ENCODE peak calls at places on chromosome 14, in eight cellular contexts. N, Z, C, Q, T, X, O and S are unnamed samples.

GRCh38 chr14:73744874-73745529 is 30.8 kb upstream of the PNMA1 start:
- DNase-seq in N (no peak), Z (no peak), C (no peak), Q (no peak), T (no peak), X (no peak), O (no peak), S (no peak)

GRCh38 chr14:77707355-77707723 is 484 bp downstream of the ALKBH1 start:
- DNase-seq in N (peak), Z (peak), C (peak), Q (peak), T (peak), X (peak), O (peak), S (peak)

GRCh38 chr14:105919458-105920150 is 393.2 kb downstream of the TMEM121 start:
- DNase-seq in N (no peak), Z (no peak), C (no peak), Q (no peak), T (no peak), X (no peak), O (no peak), S (no peak)

GRCh38 chr14:95191445-95192199 is 34.3 kb upstream of the DICER1 start:
- DNase-seq in N (no peak), Z (no peak), C (no peak), Q (no peak), T (no peak), X (no peak), O (no peak), S (no peak)

GRCh38 chr14:96808619-96809405 is 11.6 kb downstream of the VRK1 start:
- DNase-seq in N (no peak), Z (peak), C (no peak), Q (no peak), T (no peak), X (no peak), O (no peak), S (peak)

GRCh38 chr14:69771136-69771535 is 4.2 kb downstream of the SRSF5 start:
- DNase-seq in N (no peak), Z (no peak), C (no peak), Q (no peak), T (no peak), X (no peak), O (no peak), S (no peak)

GRCh38 chr14:97456958-97457357 is 659.8 kb downstream of the VRK1 start:
- DNase-seq in N (no peak), Z (no peak), C (no peak), Q (no peak), T (no peak), X (peak), O (peak), S (no peak)

GRCh38 chr14:60722163-60722835 is 1.9 kb downstream of the SIX4 start:
- DNase-seq in N (peak), Z (peak), C (peak), Q (peak), T (peak), X (peak), O (peak), S (peak)

GRCh38 chr14:92925446-92925845 is 2.5 kb downstream of the CHGA start:
- DNase-seq in N (no peak), Z (no peak), C (no peak), Q (no peak), T (no peak), X (no peak), O (no peak), S (no peak)

GRCh38 chr14:24483604-24484252 is 24.3 kb downstream of the CMA1 start:
- DNase-seq in N (no peak), Z (no peak), C (peak), Q (no peak), T (no peak), X (peak), O (peak), S (no peak)

GRCh38 chr14:54364555-54365415 is 32.0 kb upstream of the CDKN3 start:
- DNase-seq in N (no peak), Z (no peak), C (peak), Q (no peak), T (no peak), X (peak), O (peak), S (no peak)

GRCh38 chr14:96268426-96269358 is 12.7 kb downstream of the BDKRB1 start:
- DNase-seq in N (no peak), Z (no peak), C (peak), Q (no peak), T (no peak), X (peak), O (peak), S (no peak)

GRCh38 chr14:92724516-92725340 is 23.7 kb downstream of the LGMN start:
- DNase-seq in N (no peak), Z (no peak), C (peak), Q (no peak), T (no peak), X (no peak), O (no peak), S (no peak)

GRCh38 chr14:100471451-100472093 is 115.6 kb downstream of the BEGAIN start:
- DNase-seq in N (no peak), Z (no peak), C (no peak), Q (peak), T (no peak), X (peak), O (no peak), S (no peak)

GRCh38 chr14:41806355-41806975 is 199.8 kb downstream of the LRFN5 start:
- DNase-seq in N (no peak), Z (no peak), C (no peak), Q (no peak), T (no peak), X (no peak), O (no peak), S (no peak)

GRCh38 chr14:61281186-61281676 is at the start of gene TMEM30B:
- DNase-seq in N (peak), Z (no peak), C (no peak), Q (no peak), T (peak), X (no peak), O (no peak), S (no peak)

GRCh38 chr14:88013750-88014349 is 8.9 kb downstream of the GPR65 start:
- DNase-seq in N (peak), Z (peak), C (peak), Q (peak), T (peak), X (peak), O (peak), S (peak)

GRCh38 chr14:52692248-52692962 is 3.0 kb downstream of the ERO1A start:
- DNase-seq in N (no peak), Z (no peak), C (peak), Q (no peak), T (no peak), X (no peak), O (peak), S (no peak)

GRCh38 chr14:101442451-101442850 is 118.8 kb upstream of the DIO3 start:
- DNase-seq in N (no peak), Z (no peak), C (peak), Q (no peak), T (no peak), X (peak), O (no peak), S (no peak)

GRCh38 chr14:33705521-33705920 is 245.4 kb downstream of the EGLN3 start:
- DNase-seq in N (no peak), Z (no peak), C (no peak), Q (no peak), T (no peak), X (no peak), O (no peak), S (no peak)

GRCh38 chr14:72810201-72810600 is 83.7 kb downstream of the DPF3 start:
- DNase-seq in N (no peak), Z (no peak), C (no peak), Q (no peak), T (no peak), X (no peak), O (no peak), S (no peak)

GRCh38 chr14:94120667-94121335 is 8.6 kb downstream of the IFI27L2 start:
- DNase-seq in N (no peak), Z (no peak), C (no peak), Q (no peak), T (no peak), X (peak), O (peak), S (no peak)

GRCh38 chr14:52238682-52239081 is 28.8 kb upstream of the PTGDR start:
- DNase-seq in N (no peak), Z (no peak), C (no peak), Q (no peak), T (no peak), X (no peak), O (no peak), S (no peak)

GRCh38 chr14:103727313-103728000 is 11.8 kb downstream of the ZFYVE21 start:
- DNase-seq in N (no peak), Z (no peak), C (no peak), Q (no peak), T (peak), X (no peak), O (no peak), S (no peak)

GRCh38 chr14:23356662-23357061 is 4.0 kb upstream of the SLC22A17 start:
- DNase-seq in N (no peak), Z (no peak), C (no peak), Q (no peak), T (no peak), X (no peak), O (no peak), S (no peak)

GRCh38 chr14:61222388-61222787 is 58.8 kb downstream of the TMEM30B start:
- DNase-seq in N (no peak), Z (no peak), C (no peak), Q (no peak), T (no peak), X (no peak), O (no peak), S (no peak)

GRCh38 chr14:54197369-54197768 is 199.4 kb upstream of the CDKN3 start:
- DNase-seq in N (no peak), Z (no peak), C (no peak), Q (no peak), T (no peak), X (no peak), O (no peak), S (no peak)

GRCh38 chr14:72064501-72064900 is 132.3 kb downstream of the RGS6 start:
- DNase-seq in N (no peak), Z (no peak), C (no peak), Q (no peak), T (no peak), X (no peak), O (no peak), S (no peak)

GRCh38 chr14:100376751-100377171 is 53.6 kb downstream of the SLC25A47 start:
- DNase-seq in N (no peak), Z (no peak), C (peak), Q (no peak), T (peak), X (no peak), O (no peak), S (peak)